ENCODE peak calls at places on chromosomes 11 and 22, in four cellular contexts. X is heart left ventricle, W is Right ventricle myocardium superior, M is left colon. K is an unnamed sample.

GRCh38 chr11:103471546-103471945 is 362.3 kb downstream of the DYNC2H1 start:
- DNase-seq in X (no peak), M (no peak), W (no peak), K (no peak)

GRCh38 chr11:47087801-47088200 is 88.9 kb downstream of the ARFGAP2 start:
- DNase-seq in M (no peak), W (no peak), X (no peak), K (no peak)

GRCh38 chr11:36818410-36818809 is 220.4 kb upstream of the RAG2 start:
- DNase-seq in X (no peak), M (no peak), W (no peak), K (no peak)

GRCh38 chr22:29165336-29166060 is 40.2 kb upstream of the EMID1 start:
- DNase-seq in W (no peak), X (no peak), M (no peak), K (no peak)

GRCh38 chr11:134389464-134390180 is 22.4 kb downstream of the B3GAT1 start:
- DNase-seq in X (no peak), M (no peak), W (no peak), K (no peak)

GRCh38 chr11:9138612-9139579 is 47.5 kb upstream of the SCUBE2 start:
- DNase-seq in M (no peak), W (no peak), X (no peak), K (no peak)

GRCh38 chr22:50695421-50696250 is 23.0 kb downstream of the SHANK3 start:
- DNase-seq in W (peak; percentile 27), M (no peak), X (peak; percentile 20), K (no peak)

GRCh38 chr22:27987557-27987956 is 68.5 kb upstream of the PITPNB start:
- DNase-seq in W (no peak), X (no peak), M (no peak), K (no peak)

GRCh38 chr11:12045914-12046635 is 37.6 kb upstream of the DKK3 start:
- DNase-seq in M (no peak), X (no peak), W (no peak), K (no peak)

GRCh38 chr11:61139391-61139790 is 21.8 kb downstream of the VPS37C start:
- DNase-seq in X (no peak), M (no peak), W (no peak), K (no peak)

GRCh38 chr11:35082322-35083180 is 56.4 kb upstream of the CD44 start:
- DNase-seq in M (peak; percentile 77), X (peak; percentile 55), W (peak; percentile 68), K (peak; percentile 45)

GRCh38 chr11:74581954-74582547 is 10.3 kb upstream of the POLD3 start:
- DNase-seq in X (no peak), W (no peak), M (peak; percentile 81), K (no peak)